ENCODE peak calls at places on chromosomes 2 and 18, in five cellular contexts. One of them, this sample, is unnamed.

GRCh38 chr2:33241581-33241980 is 234.9 kb upstream of the RASGRP3 start:
- DNase-seq in stomach: no peak
- DNase-seq in body of pancreas: no peak
- DNase-seq in ovary: no peak
- DNase-seq in K562: no peak
- DNase-seq in this sample: no peak

GRCh38 chr2:4338345-4338744 is 635.0 kb downstream of the DCDC2C start:
- DNase-seq in stomach: no peak
- DNase-seq in body of pancreas: no peak
- DNase-seq in ovary: no peak
- DNase-seq in K562: no peak
- DNase-seq in this sample: no peak

GRCh38 chr2:191675807-191676667 is 1.9 kb upstream of the NABP1 start:
- DNase-seq in stomach: peak; percentile 35
- DNase-seq in body of pancreas: no peak
- DNase-seq in ovary: no peak
- DNase-seq in K562: no peak
- DNase-seq in this sample: no peak

GRCh38 chr2:106095478-106096392 is 98.4 kb downstream of the UXS1 start:
- DNase-seq in stomach: no peak
- DNase-seq in body of pancreas: no peak
- DNase-seq in ovary: no peak
- DNase-seq in K562: no peak
- DNase-seq in this sample: no peak

GRCh38 chr2:112958428-112959108 is 19.2 kb upstream of the IL36G start:
- DNase-seq in stomach: no peak
- DNase-seq in body of pancreas: peak; percentile 40
- DNase-seq in ovary: no peak
- DNase-seq in K562: peak; percentile 77
- DNase-seq in this sample: peak; percentile 28

GRCh38 chr2:68465081-68465916 is 1.8 kb downstream of the FBXO48 start:
- DNase-seq in stomach: no peak
- DNase-seq in body of pancreas: no peak
- DNase-seq in ovary: no peak
- DNase-seq in K562: no peak
- DNase-seq in this sample: no peak

GRCh38 chr2:40719414-40719813 is 267.5 kb upstream of the SLC8A1 start:
- DNase-seq in stomach: no peak
- DNase-seq in body of pancreas: no peak
- DNase-seq in ovary: no peak
- DNase-seq in K562: no peak
- DNase-seq in this sample: no peak

GRCh38 chr2:215367647-215368492 is 56.0 kb downstream of the ATIC start:
- DNase-seq in stomach: no peak
- DNase-seq in body of pancreas: no peak
- DNase-seq in ovary: no peak
- DNase-seq in K562: no peak
- DNase-seq in this sample: no peak

GRCh38 chr2:215979615-215980014 is 33.7 kb downstream of the MREG start:
- DNase-seq in stomach: no peak
- DNase-seq in body of pancreas: no peak
- DNase-seq in ovary: no peak
- DNase-seq in K562: peak; percentile 18
- DNase-seq in this sample: no peak

GRCh38 chr2:26720322-26721166 is 28.0 kb downstream of the KCNK3 start:
- DNase-seq in stomach: peak; percentile 88
- DNase-seq in body of pancreas: peak; percentile 96
- DNase-seq in ovary: peak; percentile 94
- DNase-seq in K562: no peak
- DNase-seq in this sample: peak; percentile 71

GRCh38 chr18:45571161-45571560 is 44.1 kb upstream of the SLC14A2 start:
- DNase-seq in stomach: no peak
- DNase-seq in body of pancreas: no peak
- DNase-seq in ovary: no peak
- DNase-seq in K562: no peak
- DNase-seq in this sample: no peak

GRCh38 chr2:77513191-77513590 is 9.0 kb downstream of the LRRTM4 start:
- DNase-seq in stomach: no peak
- DNase-seq in body of pancreas: no peak
- DNase-seq in ovary: no peak
- DNase-seq in K562: no peak
- DNase-seq in this sample: no peak

GRCh38 chr2:231803739-231804138 is 17.5 kb downstream of the COPS7B start:
- DNase-seq in stomach: no peak
- DNase-seq in body of pancreas: no peak
- DNase-seq in ovary: no peak
- DNase-seq in K562: no peak
- DNase-seq in this sample: no peak

GRCh38 chr2:17328161-17328560 is 190.1 kb downstream of the RAD51AP2 start:
- DNase-seq in stomach: no peak
- DNase-seq in body of pancreas: no peak
- DNase-seq in ovary: no peak
- DNase-seq in K562: no peak
- DNase-seq in this sample: no peak

GRCh38 chr2:215391531-215391930 is 44.3 kb downstream of the FN1 start:
- DNase-seq in stomach: no peak
- DNase-seq in body of pancreas: no peak
- DNase-seq in ovary: no peak
- DNase-seq in K562: no peak
- DNase-seq in this sample: no peak

DNA sequence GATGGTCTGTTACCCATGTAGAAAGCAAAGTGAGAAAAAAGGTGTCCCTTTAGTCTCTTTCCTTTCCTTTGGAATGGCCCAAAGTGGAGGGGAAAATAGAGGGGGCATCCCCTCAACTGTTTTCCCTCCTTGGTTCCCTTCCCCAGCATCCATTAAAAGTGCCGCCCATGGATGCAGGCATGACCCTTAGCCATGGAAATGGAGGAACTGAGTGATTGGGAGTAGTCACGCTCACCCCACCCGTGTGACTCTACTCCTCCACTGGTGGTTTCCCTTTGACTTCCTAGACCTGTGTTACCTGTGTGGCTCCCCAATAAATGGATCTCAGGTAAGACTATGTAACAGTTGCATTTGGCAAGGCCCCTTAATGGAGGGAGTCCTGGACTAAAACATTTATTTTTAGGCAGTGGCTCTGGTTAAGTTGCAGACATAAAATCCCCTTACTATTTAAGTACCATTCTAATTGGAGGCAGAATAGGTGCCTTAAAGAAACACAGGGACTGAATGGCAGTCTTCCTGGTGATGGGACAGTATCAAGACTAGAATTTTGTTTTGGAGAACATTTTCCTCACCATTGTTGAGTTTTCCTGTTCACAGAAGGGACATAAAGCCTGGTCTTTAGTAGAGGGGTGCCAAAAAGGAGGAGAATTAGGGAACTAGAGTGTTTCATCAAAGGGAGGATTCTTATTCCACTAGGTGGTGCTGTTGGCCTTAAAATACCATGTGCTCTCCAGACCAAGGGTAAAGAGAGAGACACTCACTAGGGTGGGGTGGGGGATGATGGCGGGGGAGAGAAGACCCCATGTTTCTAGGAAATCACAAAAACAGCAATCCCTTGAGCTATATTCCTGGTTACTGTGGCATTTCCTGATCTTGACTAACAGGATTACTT is 25.7 kb upstream of the PLA2R1 start:
- DNase-seq in stomach: no peak
- DNase-seq in body of pancreas: no peak
- DNase-seq in ovary: no peak
- DNase-seq in K562: peak; percentile 41
- DNase-seq in this sample: peak; percentile 21
- H3K9me3 ChIP-seq in stomach: peaks cover 35% of the 10 kb centered on the region
- H3K9me3 ChIP-seq in body of pancreas: peaks cover 5% of the 10 kb centered on the region
- H3K9me3 ChIP-seq in ovary: peaks cover 12% of the 10 kb centered on the region
- H3K9me3 ChIP-seq in K562: peaks cover 5% of the 10 kb centered on the region
- H3K9me3 ChIP-seq in this sample: peaks cover 20% of the 10 kb centered on the region

GRCh38 chr2:170972508-170973224 is 43.6 kb downstream of the GORASP2 start:
- DNase-seq in stomach: no peak
- DNase-seq in body of pancreas: no peak
- DNase-seq in ovary: no peak
- DNase-seq in K562: no peak
- DNase-seq in this sample: no peak
- H3K4me3 ChIP-seq in stomach: peak overlapping the region; percentile 61
- H3K4me3 ChIP-seq in body of pancreas: no peak overlapping the region
- H3K4me3 ChIP-seq in ovary: no peak overlapping the region
- H3K4me3 ChIP-seq in K562: peak overlapping the region; percentile 56
- H3K4me3 ChIP-seq in this sample: peak overlapping the region; percentile 35

GRCh38 chr18:7615840-7616239 is 48.7 kb downstream of the PTPRM start:
- DNase-seq in stomach: no peak
- DNase-seq in body of pancreas: no peak
- DNase-seq in ovary: no peak
- DNase-seq in K562: no peak
- DNase-seq in this sample: no peak

GRCh38 chr18:7617738-7618422 is 50.8 kb downstream of the PTPRM start:
- DNase-seq in stomach: peak; percentile 78
- DNase-seq in body of pancreas: peak; percentile 48
- DNase-seq in ovary: peak; percentile 42
- DNase-seq in K562: no peak
- DNase-seq in this sample: no peak

GRCh38 chr18:7618821-7619410 is 51.8 kb downstream of the PTPRM start:
- DNase-seq in stomach: no peak
- DNase-seq in body of pancreas: no peak
- DNase-seq in ovary: no peak
- DNase-seq in K562: no peak
- DNase-seq in this sample: peak; percentile 38

GRCh38 chr18:7614030-7614429 is 46.9 kb downstream of the PTPRM start:
- DNase-seq in stomach: no peak
- DNase-seq in body of pancreas: no peak
- DNase-seq in ovary: no peak
- DNase-seq in K562: no peak
- DNase-seq in this sample: no peak

DNA sequence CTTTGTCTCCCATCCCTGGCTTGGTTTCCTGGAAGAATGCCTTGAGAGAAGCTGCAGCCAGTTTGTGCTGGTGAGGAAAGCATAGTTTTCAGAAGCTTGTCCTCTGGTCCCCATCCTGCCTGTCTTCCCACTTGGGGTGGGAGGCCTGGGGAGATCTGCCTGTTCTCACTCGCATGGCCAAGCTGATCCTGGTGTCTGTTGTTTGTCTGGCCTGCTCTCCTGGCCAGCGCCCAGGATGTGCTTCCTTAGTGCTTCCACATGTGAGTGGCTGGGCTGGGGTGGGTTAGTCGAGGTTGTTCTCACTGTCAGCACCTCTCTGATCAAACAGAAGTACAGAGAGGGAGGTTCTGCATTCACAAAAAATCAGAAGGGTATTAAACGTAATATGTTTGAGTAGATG is 49.5 kb downstream of the PTPRM start:
- DNase-seq in stomach: no peak
- DNase-seq in body of pancreas: peak; percentile 32
- DNase-seq in ovary: no peak
- DNase-seq in K562: no peak
- DNase-seq in this sample: no peak
- H3K27ac ChIP-seq in stomach: no peak overlapping the region
- H3K27ac ChIP-seq in body of pancreas: no peak overlapping the region
- H3K27ac ChIP-seq in ovary: no peak overlapping the region
- H3K27ac ChIP-seq in K562: no peak overlapping the region
- H3K27ac ChIP-seq in this sample: no peak overlapping the region

GRCh38 chr18:35303610-35304009 is 13.6 kb upstream of the ZSCAN30 start:
- DNase-seq in stomach: no peak
- DNase-seq in body of pancreas: no peak
- DNase-seq in ovary: no peak
- DNase-seq in K562: no peak
- DNase-seq in this sample: no peak

GRCh38 chr18:35311506-35311905 is 21.5 kb upstream of the ZSCAN30 start:
- DNase-seq in stomach: no peak
- DNase-seq in body of pancreas: no peak
- DNase-seq in ovary: no peak
- DNase-seq in K562: no peak
- DNase-seq in this sample: no peak

DNA sequence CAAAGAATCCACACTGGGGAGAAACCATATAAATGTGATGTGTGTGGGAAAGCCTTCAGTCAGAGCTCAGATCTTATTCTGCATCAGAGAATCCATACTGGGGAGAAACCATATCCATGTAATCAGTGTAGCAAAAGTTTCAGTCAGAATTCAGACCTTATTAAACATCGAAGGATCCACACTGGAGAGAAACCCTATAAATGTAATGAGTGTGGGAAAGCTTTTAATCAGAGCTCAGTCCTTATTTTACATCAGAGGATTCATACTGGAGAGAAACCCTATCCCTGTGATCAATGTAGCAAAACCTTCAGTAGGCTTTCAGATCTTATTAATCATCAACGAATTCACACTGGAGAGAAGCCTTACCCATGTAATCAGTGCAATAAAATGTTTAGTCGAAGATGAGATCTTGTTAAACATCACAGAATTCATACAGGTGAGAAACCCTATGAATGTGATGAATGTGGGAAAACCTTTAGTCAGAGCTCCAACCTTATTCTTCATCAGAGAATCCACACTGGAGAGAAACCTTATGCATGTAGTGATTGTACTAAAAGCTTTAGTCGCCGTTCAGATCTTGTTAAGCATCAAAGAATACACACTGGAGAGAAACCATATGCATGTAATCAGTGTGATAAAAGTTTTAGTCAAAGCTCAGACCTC is 16.7 kb upstream of the ZSCAN30 start:
- DNase-seq in stomach: no peak
- DNase-seq in body of pancreas: no peak
- DNase-seq in ovary: no peak
- DNase-seq in K562: no peak
- DNase-seq in this sample: no peak
- H3K9me3 ChIP-seq in stomach: peaks cover 44% of the 10 kb centered on the region
- H3K9me3 ChIP-seq in body of pancreas: peaks cover 4% of the 10 kb centered on the region
- H3K9me3 ChIP-seq in ovary: peaks cover 6% of the 10 kb centered on the region
- H3K9me3 ChIP-seq in K562: peaks cover 36% of the 10 kb centered on the region
- H3K9me3 ChIP-seq in this sample: peaks cover 19% of the 10 kb centered on the region

GRCh38 chr2:183594150-183594549 is 469.9 kb downstream of the NUP35 start:
- DNase-seq in stomach: no peak
- DNase-seq in body of pancreas: no peak
- DNase-seq in ovary: no peak
- DNase-seq in K562: no peak
- DNase-seq in this sample: no peak
- H3K4me3 ChIP-seq in stomach: no peak overlapping the region
- H3K4me3 ChIP-seq in body of pancreas: no peak overlapping the region
- H3K4me3 ChIP-seq in ovary: no peak overlapping the region
- H3K4me3 ChIP-seq in K562: no peak overlapping the region
- H3K4me3 ChIP-seq in this sample: no peak overlapping the region

This sample was measured in WERI-Rb-1.